ENCODE peak calls at places on chromosomes 4 and X, in six cellular contexts. T, D, O, K, C and S are unnamed samples.

GRCh38 chrX:147891886-147892285 is 19.8 kb upstream of the FMR1 start:
- DNase-seq in T (no peak), D (no peak), K (no peak), O (no peak), C (no peak), S (no peak)

GRCh38 chr4:686371-687040 is 2.4 kb downstream of the SLC49A3 start:
- DNase-seq in C (peak), O (no peak), T (no peak), D (no peak), K (no peak), S (no peak)

GRCh38 chrX:55342533-55343501 is 78.1 kb upstream of the PAGE3 start:
- DNase-seq in D (no peak), K (peak), T (peak), C (no peak), O (peak), S (peak)

GRCh38 chr4:108793413-108793812 is 30.6 kb upstream of the ETNPPL start:
- DNase-seq in O (no peak), D (no peak), K (no peak), C (no peak), T (no peak), S (no peak)

GRCh38 chrX:71910526-71911022 is at the start of gene NHSL2:
- DNase-seq in K (peak), O (no peak), D (no peak), C (peak), T (no peak), S (peak)

GRCh38 chrX:36867143-36867542 is 141.0 kb upstream of the FAM47C start:
- DNase-seq in T (no peak), D (no peak), C (no peak), O (peak), K (no peak), S (no peak)

GRCh38 chrX:30343206-30343605 is 34.0 kb upstream of the NR0B1 start:
- DNase-seq in C (no peak), D (no peak), T (no peak), O (no peak), K (no peak), S (no peak)

GRCh38 chr4:87017580-87018061 is 82.8 kb downstream of the AFF1 start:
- DNase-seq in D (no peak), O (no peak), C (no peak), K (no peak), T (no peak), S (no peak)

GRCh38 chr4:54402880-54403503 is 173.9 kb downstream of the PDGFRA start:
- DNase-seq in O (no peak), K (no peak), C (no peak), T (no peak), D (no peak), S (no peak)

GRCh38 chr4:83599183-83599582 is 63.3 kb downstream of the GPAT3 start:
- DNase-seq in K (no peak), C (no peak), D (no peak), O (peak), T (no peak), S (peak)

GRCh38 chr4:35952751-35953150 is 291.6 kb downstream of the ARAP2 start:
- DNase-seq in T (no peak), D (no peak), O (no peak), K (no peak), C (no peak), S (no peak)

GRCh38 chrX:39158801-39159657 is 357.8 kb downstream of the MID1IP1 start:
- DNase-seq in K (no peak), D (no peak), C (no peak), T (no peak), O (peak), S (no peak)

GRCh38 chr4:140568507-140569306 is at the start of gene UCP1:
- DNase-seq in T (no peak), O (no peak), C (peak), D (no peak), K (peak), S (peak)

GRCh38 chrX:27964432-27964831 is 16.8 kb downstream of the DCAF8L1 start:
- DNase-seq in K (no peak), O (no peak), D (no peak), T (no peak), C (no peak), S (no peak)

GRCh38 chrX:47145408-47146120 is 543 bp downstream of the RBM10 start:
- DNase-seq in D (no peak), K (no peak), C (no peak), O (no peak), T (no peak), S (peak)

GRCh38 chrX:140141444-140142029 is 176.2 kb upstream of the CXorf66 start:
- DNase-seq in K (no peak), T (peak), C (no peak), O (peak), D (no peak), S (peak)

GRCh38 chrX:70960728-70961127 is 29.8 kb upstream of the SLC7A3 start:
- DNase-seq in T (no peak), D (no peak), K (no peak), C (no peak), O (peak), S (no peak)

GRCh38 chr4:6112606-6113290 is 87.6 kb downstream of the JAKMIP1 start:
- DNase-seq in C (no peak), O (no peak), K (no peak), D (no peak), T (no peak), S (no peak)

GRCh38 chr4:152209772-152210493 is 326.0 kb downstream of the FBXW7 start:
- DNase-seq in O (no peak), D (no peak), K (no peak), C (no peak), T (no peak), S (no peak)

GRCh38 chrX:71128166-71128833 is 9.9 kb downstream of the MED12 start:
- DNase-seq in T (no peak), C (no peak), D (no peak), K (no peak), O (no peak), S (no peak)